ENCODE peak calls at places on chromosomes 12 and 14, in ten cellular contexts. X is neural progenitor cell; U is chondrocyte; R is NB4; O is NCI-H2081; P is uterus; A is effector memory CD8-positive, alpha-beta T cell; H is BJ; Y is astrocyte; W is ELF-1. M is an unnamed sample.

GRCh38 chr14:92744198-92744597 is 4.2 kb downstream of the LGMN start:
- DNase-seq in X (no peak), U (no peak), R (no peak), O (no peak), P (no peak), A (no peak), H (no peak), Y (no peak), W (no peak), M (no peak)

GRCh38 chr12:132171293-132171967 is 27.2 kb downstream of the NOC4L start:
- DNase-seq in X (no peak), U (peak; percentile 77), R (no peak), O (no peak), P (no peak), A (no peak), H (no peak), Y (no peak), W (no peak), M (no peak)

GRCh38 chr14:23829736-23830474 is 123.7 kb upstream of the DHRS4 start:
- DNase-seq in X (no peak), U (no peak), R (peak; percentile 84), O (no peak), P (no peak), A (no peak), H (peak; percentile 82), Y (peak; percentile 91), W (no peak), M (peak; percentile 84)

GRCh38 chr12:124778411-124778810 is 85.3 kb downstream of the SCARB1 start:
- DNase-seq in X (no peak), U (no peak), R (no peak), O (no peak), P (no peak), A (no peak), H (no peak), Y (no peak), W (no peak), M (no peak)

GRCh38 chr14:93410893-93411292 is 19.8 kb upstream of the UNC79 start:
- DNase-seq in X (no peak), U (no peak), R (no peak), O (no peak), P (no peak), A (no peak), H (no peak), Y (no peak), W (no peak), M (no peak)

GRCh38 chr12:80045594-80045993 is 53.7 kb upstream of the OTOGL start:
- DNase-seq in X (no peak), U (no peak), R (no peak), O (no peak), P (no peak), A (no peak), H (peak; percentile 43), Y (peak; percentile 88), W (no peak), M (peak; percentile 18)

GRCh38 chr14:103451401-103451800 is 66.2 kb downstream of the MARK3 start:
- DNase-seq in X (no peak), U (no peak), R (no peak), O (no peak), P (no peak), A (no peak), H (no peak), Y (no peak), W (no peak), M (no peak)

GRCh38 chr12:79006306-79006705 is 141.7 kb downstream of the SYT1 start:
- DNase-seq in X (no peak), U (no peak), R (peak; percentile 9), O (no peak), P (no peak), A (no peak), H (no peak), Y (peak; percentile 52), W (no peak), M (no peak)

GRCh38 chr12:80513211-80513610 is 69.2 kb downstream of the PTPRQ start:
- DNase-seq in X (no peak), U (peak; percentile 55), R (no peak), O (no peak), P (no peak), A (no peak), H (no peak), Y (no peak), W (no peak), M (no peak)

GRCh38 chr14:35398095-35398584 is 6.4 kb downstream of the NFKBIA start:
- DNase-seq in X (no peak), U (no peak), R (no peak), O (no peak), P (peak; percentile 29), A (no peak), H (no peak), Y (no peak), W (no peak), M (no peak)

GRCh38 chr12:42162198-42162597 is 17.5 kb upstream of the GXYLT1 start:
- DNase-seq in X (no peak), U (no peak), R (no peak), O (no peak), P (no peak), A (no peak), H (no peak), Y (peak; percentile 48), W (no peak), M (no peak)

GRCh38 chr12:122129131-122129530 is 44.9 kb downstream of the IL31 start:
- DNase-seq in X (no peak), U (no peak), R (no peak), O (no peak), P (no peak), A (no peak), H (no peak), Y (no peak), W (no peak), M (no peak)

GRCh38 chr12:82745807-82746206 is 59.1 kb downstream of the TMTC2 start:
- DNase-seq in X (no peak), U (no peak), R (no peak), O (no peak), P (no peak), A (no peak), H (no peak), Y (no peak), W (no peak), M (no peak)

GRCh38 chr14:50906326-50906725 is 34.5 kb downstream of the ABHD12B start:
- DNase-seq in X (no peak), U (no peak), R (no peak), O (no peak), P (no peak), A (no peak), H (no peak), Y (no peak), W (no peak), M (no peak)

GRCh38 chr14:91255026-91255695 is 10.7 kb upstream of the GPR68 start:
- DNase-seq in X (no peak), U (no peak), R (no peak), O (no peak), P (no peak), A (no peak), H (no peak), Y (no peak), W (no peak), M (no peak)

GRCh38 chr12:12387521-12387920 is 30.6 kb downstream of the BORCS5 start:
- DNase-seq in X (no peak), U (no peak), R (no peak), O (no peak), P (no peak), A (no peak), H (no peak), Y (peak; percentile 68), W (no peak), M (peak; percentile 38)

GRCh38 chr14:100879194-100879593 is 24.3 kb downstream of the RTL1 start:
- DNase-seq in X (no peak), U (peak; percentile 52), R (no peak), O (no peak), P (no peak), A (no peak), H (no peak), Y (no peak), W (no peak), M (no peak)

GRCh38 chr14:77033622-77034521 is 5.4 kb upstream of the IRF2BPL start:
- DNase-seq in X (peak; percentile 91), U (peak; percentile 96), R (peak; percentile 86), O (peak; percentile 84), P (peak; percentile 86), A (peak; percentile 75), H (no peak), Y (peak; percentile 75), W (peak; percentile 95), M (no peak)

GRCh38 chr12:84842406-84843013 is 70.1 kb downstream of the SLC6A15 start:
- DNase-seq in X (peak; percentile 39), U (no peak), R (peak; percentile 52), O (peak; percentile 41), P (no peak), A (no peak), H (peak; percentile 15), Y (peak; percentile 19), W (no peak), M (peak; percentile 23)

GRCh38 chr12:98817779-98818178 is 172.7 kb downstream of the APAF1 start:
- DNase-seq in X (no peak), U (no peak), R (no peak), O (no peak), P (no peak), A (no peak), H (no peak), Y (no peak), W (no peak), M (no peak)

GRCh38 chr14:43411841-43412240 is 1095.2 kb downstream of the FSCB start:
- DNase-seq in X (no peak), U (no peak), R (no peak), O (no peak), P (no peak), A (no peak), H (no peak), Y (no peak), W (no peak), M (no peak)

GRCh38 chr14:101499080-101499479 is 62.2 kb upstream of the DIO3 start:
- DNase-seq in X (no peak), U (peak; percentile 68), R (no peak), O (no peak), P (peak; percentile 26), A (no peak), H (no peak), Y (no peak), W (no peak), M (no peak)

GRCh38 chr12:124715121-124715990 is 147.9 kb upstream of the NCOR2 start:
- DNase-seq in X (no peak), U (no peak), R (no peak), O (peak; percentile 16), P (no peak), A (no peak), H (no peak), Y (peak; percentile 47), W (peak; percentile 65), M (no peak)

GRCh38 chr14:57199911-57200310 is 68.8 kb downstream of the EXOC5 start:
- DNase-seq in X (no peak), U (no peak), R (no peak), O (no peak), P (no peak), A (no peak), H (no peak), Y (peak; percentile 54), W (no peak), M (no peak)

GRCh38 chr14:38721822-38722431 is 381.1 kb downstream of the SEC23A start:
- DNase-seq in X (peak; percentile 67), U (no peak), R (peak; percentile 48), O (peak; percentile 26), P (peak; percentile 21), A (no peak), H (no peak), Y (peak; percentile 4), W (peak; percentile 46), M (peak; percentile 14)

GRCh38 chr14:70188608-70189540 is at the start of gene SLC8A3:
- DNase-seq in X (peak; percentile 77), U (no peak), R (no peak), O (peak; percentile 64), P (no peak), A (no peak), H (no peak), Y (peak; percentile 44), W (peak; percentile 62), M (no peak)

GRCh38 chr12:19312637-19313036 is 126.7 kb upstream of the AEBP2 start:
- DNase-seq in X (no peak), U (no peak), R (no peak), O (no peak), P (no peak), A (no peak), H (no peak), Y (no peak), W (no peak), M (no peak)

GRCh38 chr12:17097674-17098073 is 491.7 kb upstream of the LMO3 start:
- DNase-seq in X (no peak), U (no peak), R (no peak), O (no peak), P (no peak), A (no peak), H (no peak), Y (no peak), W (no peak), M (no peak)